ENCODE peak calls at places on chromosomes 13 and 19, in four cellular contexts. O is neural crest cell; P is stimulated activated CD4-positive, alpha-beta T cell treated with anti-CD3 and anti-CD28 coated beads, TNF-alpha, amount 100 ng/mL, for 48 hours; D is pons. X is an unnamed sample.

GRCh38 chr13:95552539-95553270 is at the start of gene CLDN10:
- DNase-seq in O (peak), P (no peak), D (no peak), X (no peak)

GRCh38 chr19:48683349-48683748 is 10.5 kb upstream of the NTN5 start:
- DNase-seq in O (no peak), P (no peak), D (peak), X (no peak)

GRCh38 chr19:19464339-19465098 is 50.8 kb downstream of the TSSK6 start:
- DNase-seq in O (peak), P (no peak), D (peak), X (no peak)

GRCh38 chr13:42283574-42283973 is 11.6 kb downstream of the AKAP11 start:
- DNase-seq in O (no peak), P (no peak), D (no peak), X (no peak)

GRCh38 chr13:43270043-43270830 is 246.9 kb downstream of the DNAJC15 start:
- DNase-seq in O (no peak), P (no peak), D (no peak), X (no peak)

GRCh38 chr19:27906081-27906480 is 1306.9 kb downstream of the UQCRFS1 start:
- DNase-seq in O (no peak), P (no peak), D (peak), X (no peak)

GRCh38 chr13:113621046-113621445 is 36.5 kb downstream of the TFDP1 start:
- DNase-seq in O (no peak), P (no peak), D (no peak), X (no peak)

GRCh38 chr19:43560687-43561086 is 14.6 kb downstream of the XRCC1 start:
- DNase-seq in O (no peak), P (no peak), D (no peak), X (no peak)

GRCh38 chr13:76764429-76764828 is 121.8 kb downstream of the KCTD12 start:
- DNase-seq in O (no peak), P (no peak), D (peak), X (no peak)

GRCh38 chr13:77719128-77719527 is 21.6 kb downstream of the SLAIN1 start:
- DNase-seq in O (no peak), P (no peak), D (no peak), X (no peak)

GRCh38 chr13:98879965-98880364 is 97.9 kb downstream of the DOCK9 start:
- DNase-seq in O (no peak), P (no peak), D (no peak), X (no peak)

GRCh38 chr19:16330368-16330801 is 5.8 kb downstream of the KLF2 start:
- DNase-seq in O (no peak), P (peak), D (no peak), X (peak)

GRCh38 chr19:54893406-54893805 is 12.5 kb upstream of the NCR1 start:
- DNase-seq in O (no peak), P (no peak), D (no peak), X (no peak)

GRCh38 chr13:112261924-112262323 is 114.2 kb upstream of the SPACA7 start:
- DNase-seq in O (no peak), P (no peak), D (no peak), X (no peak)

GRCh38 chr19:55014714-55015113 is 23.4 kb downstream of the GP6 start:
- DNase-seq in O (no peak), P (no peak), D (no peak), X (no peak)

GRCh38 chr13:80177327-80177726 is 163.6 kb downstream of the SPRY2 start:
- DNase-seq in O (no peak), P (no peak), D (no peak), X (no peak)

GRCh38 chr19:52941941-52942370 is 18.7 kb upstream of the ZNF888 start:
- DNase-seq in O (no peak), P (no peak), D (no peak), X (no peak)

GRCh38 chr13:73466561-73466960 is 407.8 kb downstream of the KLF5 start:
- DNase-seq in O (no peak), P (no peak), D (no peak), X (no peak)

GRCh38 chr19:55080915-55081772 is 5.5 kb downstream of the EPS8L1 start:
- DNase-seq in O (peak), P (peak), D (no peak), X (peak)

GRCh38 chr19:35357867-35358573 is at the start of gene FFAR3:
- DNase-seq in O (no peak), P (no peak), D (peak), X (no peak)

GRCh38 chr13:35747594-35747993 is 271.1 kb upstream of the MAB21L1 start:
- DNase-seq in O (no peak), P (no peak), D (no peak), X (no peak)

GRCh38 chr13:49749852-49750251 is 42.6 kb downstream of the KPNA3 start:
- DNase-seq in O (no peak), P (no peak), D (no peak), X (no peak)

X was measured in HCT116.